ENCODE peak calls at places on chromosomes 11 and 22, in four cellular contexts. K is ovary, X is spleen, W is heart left ventricle. Y is an unnamed sample.
A peak's percentile ranks its signal among the peaks of the same experiment; 100 is the strongest.

GRCh38 chr22:42178910-42179495 is 48.4 kb upstream of the CYP2D6 start:
- DNase-seq in K (no peak), X (no peak), W (no peak), Y (no peak)

GRCh38 chr11:128204898-128205297 is 382.5 kb downstream of the ETS1 start:
- DNase-seq in K (no peak), X (no peak), W (no peak), Y (no peak)

GRCh38 chr11:133064152-133064877 is 468.0 kb downstream of the OPCML start:
- DNase-seq in K (peak; percentile 29), X (peak; percentile 82), W (peak; percentile 68), Y (peak; percentile 70)

GRCh38 chr11:76217653-76218160 is 11.4 kb upstream of the WNT11 start:
- DNase-seq in K (no peak), X (no peak), W (no peak), Y (no peak)

GRCh38 chr11:111938687-111939160 is 1.6 kb downstream of the DIXDC1 start:
- DNase-seq in K (no peak), X (no peak), W (no peak), Y (no peak)

GRCh38 chr11:114284021-114284420 is 12.2 kb upstream of the NNMT start:
- DNase-seq in K (no peak), X (peak; percentile 78), W (no peak), Y (peak; percentile 45)

GRCh38 chr11:133679896-133680295 is 147.6 kb upstream of the OPCML start:
- DNase-seq in K (no peak), X (no peak), W (no peak), Y (no peak)

GRCh38 chr11:114496915-114497314 is 57.6 kb downstream of the REXO2 start:
- DNase-seq in K (no peak), X (no peak), W (no peak), Y (no peak)

GRCh38 chr11:60905551-60906113 is 753 bp downstream of the PRPF19 start:
- DNase-seq in K (no peak), X (peak; percentile 70), W (no peak), Y (peak; percentile 43)

GRCh38 chr22:27641049-27641790 is 160.3 kb downstream of the MN1 start:
- DNase-seq in K (no peak), X (peak; percentile 47), W (no peak), Y (no peak)

GRCh38 chr11:120667281-120667680 is 155.7 kb downstream of the GRIK4 start:
- DNase-seq in K (peak; percentile 51), X (no peak), W (peak; percentile 14), Y (no peak)

GRCh38 chr11:111629499-111629898 is 27.2 kb downstream of the SIK2 start:
- DNase-seq in K (no peak), X (no peak), W (no peak), Y (no peak)

GRCh38 chr22:47210112-47210657 is 447.7 kb downstream of the TBC1D22A start:
- DNase-seq in K (no peak), X (peak; percentile 41), W (no peak), Y (no peak)

GRCh38 chr11:61907282-61907681 is 10.1 kb downstream of the RAB3IL1 start:
- DNase-seq in K (no peak), X (no peak), W (no peak), Y (no peak)

GRCh38 chr22:31872209-31872608 is 72.1 kb upstream of the YWHAH start:
- DNase-seq in K (no peak), X (peak; percentile 4), W (no peak), Y (peak; percentile 16)

GRCh38 chr22:27100789-27101188 is 443.4 kb downstream of the MIAT start:
- DNase-seq in K (no peak), X (no peak), W (no peak), Y (no peak)

GRCh38 chr22:25067851-25068421 is 115.4 kb downstream of the KIAA1671 start:
- DNase-seq in K (no peak), X (peak; percentile 90), W (no peak), Y (peak; percentile 20)

GRCh38 chr11:47487421-47487820 is 38.5 kb upstream of the RAPSN start:
- DNase-seq in K (no peak), X (no peak), W (no peak), Y (no peak)

GRCh38 chr22:39003165-39003638 is 10.9 kb upstream of the APOBEC3C start:
- DNase-seq in K (peak; percentile 75), X (peak; percentile 90), W (peak; percentile 75), Y (peak; percentile 88)

GRCh38 chr11:70292863-70293262 is 22.4 kb downstream of the PPFIA1 start:
- DNase-seq in K (no peak), X (no peak), W (no peak), Y (no peak)

GRCh38 chr11:111585371-111585770 is 16.9 kb upstream of the SIK2 start:
- DNase-seq in K (no peak), X (no peak), W (no peak), Y (no peak)

GRCh38 chr11:62236187-62236586 is 5.9 kb upstream of the SCGB1D2 start:
- DNase-seq in K (no peak), X (no peak), W (no peak), Y (no peak)

GRCh38 chr22:42757475-42757874 is 36.8 kb upstream of the A4GALT start:
- DNase-seq in K (no peak), X (no peak), W (no peak), Y (no peak)

GRCh38 chr11:68165601-68166000 is 44.4 kb upstream of the CHKA start:
- DNase-seq in K (no peak), X (no peak), W (no peak), Y (no peak)

GRCh38 chr22:46893281-46894020 is 131.0 kb downstream of the TBC1D22A start:
- DNase-seq in K (no peak), X (no peak), W (no peak), Y (no peak)

GRCh38 chr22:46293591-46294260 is 2.9 kb upstream of the GTSE1 start:
- DNase-seq in K (no peak), X (peak; percentile 84), W (peak; percentile 53), Y (no peak)

GRCh38 chr11:17687946-17688670 is 31.3 kb upstream of the MYOD1 start:
- DNase-seq in K (no peak), X (no peak), W (no peak), Y (no peak)

GRCh38 chr22:31852691-31853370 is 91.5 kb upstream of the YWHAH start:
- DNase-seq in K (no peak), X (no peak), W (no peak), Y (no peak)

GRCh38 chr11:117870176-117870952 is 6.1 kb downstream of the FXYD6 start:
- DNase-seq in K (no peak), X (no peak), W (no peak), Y (no peak)

GRCh38 chr11:11588890-11589289 is 32.9 kb downstream of the GALNT18 start:
- DNase-seq in K (no peak), X (no peak), W (peak; percentile 1), Y (no peak)

GRCh38 chr11:1327064-1327460 is 17.6 kb upstream of the TOLLIP start:
- DNase-seq in K (no peak), X (no peak), W (no peak), Y (no peak)

GRCh38 chr11:27201454-27202302 is 161.1 kb downstream of the BBOX1 start:
- DNase-seq in K (peak; percentile 89), X (no peak), W (peak; percentile 63), Y (peak; percentile 89)

DNA sequence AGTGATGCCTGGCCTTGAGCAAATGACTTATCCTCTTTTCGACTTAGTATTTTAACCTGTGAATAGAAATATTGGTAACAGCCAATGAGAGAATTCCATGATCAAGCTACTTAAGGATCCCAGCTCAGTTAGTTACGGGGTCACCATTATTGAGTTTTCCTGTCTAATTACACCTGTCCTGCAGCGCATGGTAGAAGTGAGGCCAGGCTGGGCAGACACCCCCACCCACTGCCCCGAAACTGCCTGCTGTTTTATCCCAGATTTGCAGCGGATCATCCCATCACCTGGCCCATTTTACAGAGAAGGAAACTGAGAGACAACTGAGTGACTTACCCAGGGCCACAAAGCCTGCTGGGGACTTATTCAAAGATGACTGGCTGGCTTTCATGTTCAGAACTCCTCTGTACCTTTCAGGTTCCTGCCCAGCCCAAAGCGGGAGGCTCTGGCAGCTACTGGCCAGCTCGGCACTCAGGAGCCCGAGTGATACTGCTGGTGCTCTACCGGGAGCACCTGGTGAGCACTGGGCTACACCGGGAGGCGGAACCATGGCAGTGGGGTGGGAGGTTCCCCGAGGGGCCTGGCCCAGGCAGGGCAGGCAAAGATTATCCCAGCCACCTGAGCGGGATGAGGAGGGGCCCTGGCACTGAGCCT is 1.4 kb downstream of the MUS81 start:
- DNase-seq in K (peak; percentile 27), X (peak; percentile 80), W (no peak), Y (no peak)
- H3K36me3 ChIP-seq in K (no peaks in the 10 kb centered on the region), X (peaks cover 52% of the 10 kb centered on the region), W (peaks cover 49% of the 10 kb centered on the region), Y (peaks cover 3% of the 10 kb centered on the region)

GRCh38 chr22:10780281-10780680 is 4747.7 kb upstream of the OR11H1 start:
- DNase-seq in K (no peak), X (no peak), W (no peak), Y (no peak)
- H3K9me3 ChIP-seq in K (no peaks in the 10 kb centered on the region), X (peaks cover 71% of the 10 kb centered on the region), W (no peaks in the 10 kb centered on the region), Y (peaks cover 11% of the 10 kb centered on the region)

DNA sequence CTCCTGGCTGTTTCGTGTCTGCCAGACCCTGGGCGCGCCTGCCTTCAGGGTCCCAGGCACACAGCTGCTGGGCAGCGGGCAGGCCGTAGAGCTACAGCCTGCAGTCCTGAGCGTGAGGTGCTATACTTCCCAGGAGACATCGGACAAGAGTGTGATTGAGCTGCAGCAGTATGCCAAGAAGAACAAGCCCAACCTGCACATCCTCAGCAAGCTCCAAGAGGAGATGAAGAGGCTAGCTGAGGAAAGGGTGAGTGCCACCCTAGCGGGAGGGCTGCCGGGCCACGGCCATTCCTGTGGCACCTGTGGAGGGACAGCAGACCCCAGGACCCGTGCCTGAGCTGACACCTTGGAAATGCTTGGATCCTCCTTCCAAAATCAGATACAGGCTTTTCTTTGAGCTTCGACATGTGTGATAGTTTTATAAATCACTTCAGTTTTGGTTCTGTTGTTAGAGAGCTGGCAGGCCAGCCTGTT is 7.1 kb upstream of the RANBP1 start:
- DNase-seq in K (no peak), X (peak; percentile 64), W (no peak), Y (no peak)
- H3K36me3 ChIP-seq in K (peaks cover 4% of the 10 kb centered on the region), X (peaks cover 100% of the 10 kb centered on the region), W (peaks cover 94% of the 10 kb centered on the region), Y (peaks cover 35% of the 10 kb centered on the region)

DNA sequence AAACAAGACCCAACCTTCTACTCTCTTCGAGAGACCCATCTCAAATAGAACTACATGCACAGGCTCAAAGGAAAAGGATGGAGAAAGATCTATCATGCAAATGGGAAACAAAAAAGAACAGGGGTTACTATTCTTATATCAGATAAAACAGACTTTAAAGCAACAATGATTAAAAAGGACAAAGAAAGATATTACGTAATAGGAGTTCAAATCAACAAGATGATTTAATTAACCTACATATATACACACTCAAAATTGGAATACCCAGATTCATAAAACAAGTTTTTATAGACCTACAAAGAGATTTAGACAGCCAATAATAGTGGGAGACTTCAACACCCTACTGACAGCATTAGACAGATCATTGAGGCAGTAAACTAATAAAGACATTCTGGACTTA is 536.6 kb upstream of the RAG2 start:
- DNase-seq in K (no peak), X (no peak), W (no peak), Y (no peak)
- H3K9me3 ChIP-seq in K (no peaks in the 10 kb centered on the region), X (peaks cover 22% of the 10 kb centered on the region), W (no peaks in the 10 kb centered on the region), Y (no peaks in the 10 kb centered on the region)